ENCODE peak calls at places on chromosomes 13 and 19, in four cellular contexts. K is H1, P is left ventricle myocardium inferior, N is uterus. W is an unnamed sample.

GRCh38 chr19:39828634-39829032 is 5.3 kb downstream of the DYRK1B start:
- DNase-seq in K (no peak), P (no peak), N (no peak), W (no peak)

GRCh38 chr19:54481326-54481930 is 8.3 kb upstream of the CDC42EP5 start:
- DNase-seq in K (no peak), P (no peak), N (no peak), W (peak)

GRCh38 chr13:26679945-26680516 is 80.6 kb downstream of the GPR12 start:
- DNase-seq in K (no peak), P (no peak), N (no peak), W (no peak)

GRCh38 chr19:46015080-46015960 is 7.5 kb downstream of the PGLYRP1 start:
- DNase-seq in K (peak), P (peak), N (peak), W (peak)

GRCh38 chr13:48818495-48818961 is 157.2 kb upstream of the FNDC3A start:
- DNase-seq in K (no peak), P (no peak), N (no peak), W (peak)

GRCh38 chr13:41470187-41470586 is 12.8 kb downstream of the RGCC start:
- DNase-seq in K (no peak), P (no peak), N (no peak), W (no peak)

GRCh38 chr19:50480281-50481111 is 3.8 kb upstream of the GARIN5A start:
- DNase-seq in K (no peak), P (no peak), N (no peak), W (no peak)

GRCh38 chr19:8654591-8655339 is 24.3 kb downstream of the NFILZ start:
- DNase-seq in K (peak), P (peak), N (peak), W (peak)

GRCh38 chr13:113539176-113539575 is 45.4 kb upstream of the TFDP1 start:
- DNase-seq in K (no peak), P (no peak), N (no peak), W (no peak)

GRCh38 chr19:55419624-55420236 is 12.1 kb upstream of the UBE2S start:
- DNase-seq in K (no peak), P (no peak), N (no peak), W (no peak)

GRCh38 chr13:29578300-29579048 is 17.0 kb downstream of the SLC7A1 start:
- DNase-seq in K (no peak), P (no peak), N (no peak), W (no peak)

GRCh38 chr13:107847406-107847805 is 367.9 kb downstream of the LIG4 start:
- DNase-seq in K (no peak), P (no peak), N (no peak), W (no peak)

GRCh38 chr19:7257148-7258041 is 36.8 kb downstream of the INSR start:
- DNase-seq in K (no peak), P (no peak), N (peak), W (peak)

GRCh38 chr19:1453525-1454371 is 3.8 kb downstream of the APC2 start:
- DNase-seq in K (no peak), P (no peak), N (no peak), W (peak)

GRCh38 chr13:97141564-97142005 is 80.5 kb upstream of the MBNL2 start:
- DNase-seq in K (peak), P (no peak), N (peak), W (peak)

GRCh38 chr13:97548736-97549135 is 114.8 kb downstream of the RAP2A start:
- DNase-seq in K (no peak), P (no peak), N (no peak), W (no peak)

GRCh38 chr13:76620036-76620435 is 266.2 kb downstream of the KCTD12 start:
- DNase-seq in K (no peak), P (no peak), N (no peak), W (peak)

GRCh38 chr13:111252449-111253124 is 67.9 kb upstream of the TEX29 start:
- DNase-seq in K (no peak), P (peak), N (no peak), W (no peak)

GRCh38 chr19:11137542-11138384 is 17.8 kb downstream of the SPC24 start:
- DNase-seq in K (no peak), P (peak), N (peak), W (peak)

GRCh38 chr13:26991508-26992181 is 180.0 kb downstream of the USP12 start:
- DNase-seq in K (no peak), P (no peak), N (no peak), W (no peak)

GRCh38 chr19:45955905-45956608 is 17.6 kb downstream of the NOVA2 start:
- DNase-seq in K (no peak), P (peak), N (peak), W (peak)

GRCh38 chr13:93951153-93951552 is 528.3 kb downstream of the DCT start:
- DNase-seq in K (no peak), P (no peak), N (no peak), W (peak)

GRCh38 chr19:39111593-39112199 is 13.9 kb upstream of the PAK4 start:
- DNase-seq in K (no peak), P (no peak), N (no peak), W (peak)

GRCh38 chr19:16180611-16181010 is 4.6 kb upstream of the FAM32A start:
- DNase-seq in K (no peak), P (no peak), N (no peak), W (peak)

GRCh38 chr19:47190167-47190727 is 40.8 kb downstream of the BBC3 start:
- DNase-seq in K (no peak), P (peak), N (peak), W (peak)

GRCh38 chr19:19538767-19539166 is 702 bp downstream of the CILP2 start:
- DNase-seq in K (no peak), P (no peak), N (no peak), W (no peak)

GRCh38 chr13:81048026-81048461 is 707.1 kb upstream of the SPRY2 start:
- DNase-seq in K (no peak), P (no peak), N (no peak), W (no peak)

GRCh38 chr13:45082964-45083363 is 37.3 kb upstream of the GTF2F2 start:
- DNase-seq in K (no peak), P (no peak), N (no peak), W (no peak)

GRCh38 chr19:38634757-38635482 is 12.5 kb upstream of the ACTN4 start:
- DNase-seq in K (no peak), P (peak), N (peak), W (peak)

GRCh38 chr13:19182536-19182935 is 912 bp upstream of the TUBA3C start:
- DNase-seq in K (no peak), P (no peak), N (no peak), W (no peak)

GRCh38 chr13:81986308-81986707 is 1645.4 kb upstream of the SPRY2 start:
- DNase-seq in K (no peak), P (no peak), N (no peak), W (peak)

GRCh38 chr13:72651196-72651595 is 76.2 kb downstream of the MZT1 start:
- DNase-seq in K (no peak), P (no peak), N (no peak), W (peak)

GRCh38 chr19:33685541-33685940 is 63.8 kb downstream of the CHST8 start:
- DNase-seq in K (no peak), P (no peak), N (no peak), W (no peak)

GRCh38 chr13:79995334-79995733 is 345.6 kb downstream of the SPRY2 start:
- DNase-seq in K (no peak), P (no peak), N (no peak), W (peak)

GRCh38 chr13:48902421-48902820 is 73.3 kb upstream of the FNDC3A start:
- DNase-seq in K (peak), P (no peak), N (no peak), W (peak)

GRCh38 chr19:32197896-32198882 is 147.2 kb upstream of the ZNF507 start:
- DNase-seq in K (no peak), P (no peak), N (no peak), W (no peak)

GRCh38 chr13:26951581-26952177 is 191.1 kb upstream of the GPR12 start:
- DNase-seq in K (no peak), P (no peak), N (no peak), W (no peak)

DNA sequence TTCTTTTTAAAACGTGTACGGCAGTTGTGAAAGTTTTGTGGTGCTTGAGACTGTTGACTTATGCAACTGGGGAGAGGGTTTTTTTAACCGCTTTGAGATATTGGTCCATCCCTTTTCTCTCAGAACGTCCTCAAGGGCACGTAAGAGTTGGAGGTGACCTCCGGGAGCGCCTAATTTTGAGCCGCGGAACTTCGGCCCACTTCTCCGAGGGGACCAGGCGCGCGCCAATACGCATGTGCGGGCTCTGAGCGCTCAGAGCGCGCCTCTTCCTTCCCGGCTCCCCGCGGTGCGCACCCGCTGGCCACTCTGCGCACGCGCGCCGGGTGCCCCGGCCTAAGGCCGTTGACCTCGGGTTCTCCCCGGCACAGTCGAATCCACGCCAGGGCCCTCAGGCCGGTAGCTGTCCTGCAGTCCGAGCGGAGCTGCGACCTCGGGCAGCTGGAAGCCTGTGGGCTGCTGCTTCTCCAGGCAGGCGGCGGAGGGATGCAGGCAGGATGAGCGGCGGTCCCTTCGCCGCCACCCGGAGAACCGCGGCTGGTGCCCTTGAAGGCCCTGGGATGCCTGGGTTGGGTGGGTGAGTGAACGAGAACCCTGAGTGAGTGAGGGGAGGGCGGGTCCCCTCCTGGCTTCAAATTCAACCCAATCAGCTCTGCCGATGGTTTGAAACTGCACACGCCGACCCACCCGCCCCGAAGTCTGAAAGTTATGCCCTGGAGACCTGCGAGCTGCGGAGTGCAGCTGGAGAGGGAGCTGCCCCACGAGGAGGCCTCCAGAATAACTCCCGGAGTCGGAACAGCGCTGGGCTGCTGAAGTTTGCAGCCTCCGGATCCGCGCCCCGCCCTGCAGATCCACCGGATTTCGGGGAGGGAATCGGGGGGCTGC is 7.3 kb downstream of the POU4F1 start:
- DNase-seq in K (no peak), P (no peak), N (no peak), W (no peak)
- H3K4me3 ChIP-seq in K (peak), P (peak), N (no peak), W (no peak)

GRCh38 chr13:31012285-31013024 is 80.0 kb downstream of the TEX26 start:
- DNase-seq in K (no peak), P (no peak), N (no peak), W (peak)
- TF ChIP-seq CTCF in K (peak), P (no peak), N (peak), W (no peak)

DNA sequence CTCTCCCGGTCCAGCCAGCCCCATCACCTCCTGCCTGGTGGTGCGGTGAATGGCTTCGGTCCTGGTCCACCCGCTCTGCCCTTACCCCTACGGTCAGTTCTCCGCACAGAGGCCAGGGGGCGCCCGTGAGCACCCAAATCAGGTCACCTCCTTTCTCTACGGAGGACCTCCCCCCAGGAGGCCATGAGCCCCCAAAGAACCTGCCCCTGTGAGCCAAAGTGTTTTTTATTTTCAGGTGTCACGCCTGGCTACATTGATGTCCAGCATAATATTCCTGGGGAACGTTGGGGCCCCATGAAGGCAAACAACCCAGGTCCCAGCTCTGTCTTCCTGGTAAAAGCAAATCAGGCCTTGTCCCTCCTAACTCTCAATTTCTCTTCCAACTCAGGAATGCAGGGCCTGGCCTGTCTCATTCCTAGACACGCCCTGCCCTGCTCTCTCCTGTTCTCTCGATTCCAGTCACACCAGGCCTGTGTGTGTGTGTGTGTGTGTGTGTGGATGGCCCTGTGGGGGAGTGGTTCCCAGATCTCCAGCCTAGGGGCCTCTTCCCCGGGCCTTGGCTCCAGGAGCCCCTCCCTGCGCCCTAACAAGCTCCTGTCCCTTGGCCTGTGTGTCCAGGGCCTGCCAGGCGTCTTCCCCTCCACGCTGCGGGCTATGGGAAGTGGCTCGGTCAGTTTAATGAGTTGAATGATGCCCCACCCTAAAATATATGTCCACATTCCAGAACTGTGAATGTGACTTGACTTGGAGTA is 9.7 kb upstream of the GIPC1 start:
- DNase-seq in K (no peak), P (no peak), N (no peak), W (peak)
- H3K4me3 ChIP-seq in K (no peak), P (no peak), N (no peak), W (no peak)

DNA sequence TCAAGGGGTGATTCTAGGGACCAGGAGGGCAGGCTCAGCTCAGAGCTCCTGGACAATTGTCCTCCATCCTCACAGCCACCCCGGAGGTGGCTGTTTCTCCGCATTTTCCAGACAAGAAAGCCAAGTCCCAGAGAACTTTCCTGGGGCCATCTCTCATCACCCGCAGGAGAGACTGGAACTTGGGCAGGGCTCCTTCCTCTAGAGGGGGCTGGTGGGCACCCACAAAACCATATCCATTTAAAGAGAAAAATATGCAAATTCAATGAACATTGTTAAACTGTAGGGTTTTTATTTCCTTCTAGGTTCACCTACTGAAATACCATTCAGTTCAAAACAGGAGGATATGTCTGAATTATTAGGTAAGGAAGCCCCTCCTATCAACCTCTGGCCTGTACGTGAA is 16.6 kb downstream of the SPACA7 start:
- DNase-seq in K (no peak), P (no peak), N (no peak), W (no peak)
- TF ChIP-seq CTCF in K (peak), P (no peak), N (no peak), W (no peak)

GRCh38 chr19:2775556-2776430 is 7.3 kb downstream of the SGTA start:
- DNase-seq in K (no peak), P (peak), N (peak), W (no peak)
- H3K4me3 ChIP-seq in K (no peak), P (peak), N (no peak), W (no peak)

DNA sequence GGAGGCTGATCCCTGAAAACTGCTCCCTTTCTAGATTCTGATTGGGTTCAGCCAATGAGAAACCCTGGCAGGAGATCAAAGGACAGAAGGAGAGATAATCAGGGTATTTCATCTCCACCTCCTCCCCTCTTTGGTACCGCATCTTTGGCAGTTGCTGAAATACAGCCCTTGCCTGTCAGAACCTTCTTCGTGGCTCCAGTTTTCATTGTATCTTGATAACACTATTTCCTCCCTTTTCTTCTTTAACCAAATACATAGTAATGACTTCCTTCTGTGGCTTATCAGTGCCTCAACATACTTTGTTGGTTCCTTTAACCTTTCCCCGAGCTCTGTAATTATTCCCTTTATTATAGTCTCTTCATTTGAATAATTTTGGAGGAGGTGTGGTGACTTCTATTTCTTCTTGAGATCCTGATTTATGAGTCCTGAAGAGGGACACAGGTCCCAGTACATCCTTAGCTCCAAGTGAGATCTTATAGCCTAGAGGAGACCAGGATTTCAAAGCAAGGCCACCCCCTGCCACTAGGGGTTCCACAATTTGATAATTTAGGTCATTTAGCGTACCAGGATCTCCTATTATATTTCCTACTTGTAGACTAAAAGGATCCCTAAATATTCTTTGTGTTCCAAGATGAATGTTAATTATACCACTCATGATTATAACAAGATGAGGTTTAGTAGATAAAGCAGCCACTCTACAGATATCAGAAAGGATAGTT is 98.0 kb downstream of the EDNRB start:
- DNase-seq in K (no peak), P (no peak), N (no peak), W (no peak)
- TF ChIP-seq CTCF in K (no peak), P (no peak), N (no peak), W (no peak)

GRCh38 chr19:44891016-44891882 is at the start of gene TOMM40:
- DNase-seq in K (no peak), P (peak), N (no peak), W (peak)

GRCh38 chr19:44887648-44888047 is 3.4 kb upstream of the TOMM40 start:
- DNase-seq in K (no peak), P (no peak), N (no peak), W (no peak)

GRCh38 chr19:44892932-44893331 is 1.9 kb downstream of the TOMM40 start:
- DNase-seq in K (no peak), P (no peak), N (no peak), W (no peak)

GRCh38 chr19:44890366-44891015 is 563 bp upstream of the TOMM40 start:
- DNase-seq in K (peak), P (no peak), N (peak), W (peak)

DNA sequence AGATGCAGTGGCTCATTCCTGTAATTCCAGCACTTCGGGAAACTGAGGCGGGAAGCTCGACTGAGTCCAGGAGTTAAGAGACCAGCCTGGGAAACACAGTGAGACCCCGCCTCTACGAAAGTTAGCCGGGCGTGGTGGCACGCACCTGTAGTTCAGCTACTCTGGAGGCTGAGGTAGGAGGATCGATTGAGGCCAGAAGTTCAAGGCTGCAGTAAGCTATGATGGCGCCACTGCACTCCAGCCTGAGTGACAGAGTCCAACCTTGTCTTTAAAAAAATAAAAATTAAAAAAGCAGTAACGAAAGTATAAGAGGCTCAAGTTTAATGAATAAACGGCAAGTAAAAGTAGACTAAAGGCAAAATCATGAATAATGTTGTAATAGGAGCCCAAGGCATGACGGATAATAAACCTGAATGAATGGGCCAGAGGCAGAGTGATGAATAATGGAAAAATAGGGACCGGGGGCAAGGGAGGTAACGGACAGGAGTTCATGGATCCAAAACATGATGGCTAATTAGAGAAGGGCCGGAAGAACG is 1.2 kb upstream of the TOMM40 start:
- DNase-seq in K (no peak), P (no peak), N (no peak), W (no peak)
- H3K4me3 ChIP-seq in K (peak), P (peak), N (peak), W (peak)

W was measured in bronchial epithelial cell.